ENCODE peak calls at places on chromosomes 13 and 19, in four cellular contexts. One of them, this sample, is unnamed.

GRCh38 chr13:63307239-63307638 is 1891.6 kb upstream of the PCDH20 start:
- DNase-seq in IMR-90: no peak
- DNase-seq in left ventricle myocardium inferior: no peak
- DNase-seq in tibial artery: no peak
- DNase-seq in this sample: no peak

GRCh38 chr13:54972838-54973237 is 1944.2 kb downstream of the OLFM4 start:
- DNase-seq in IMR-90: no peak
- DNase-seq in tibial artery: no peak
- DNase-seq in left ventricle myocardium inferior: no peak
- DNase-seq in this sample: no peak

GRCh38 chr19:35828694-35829301 is 16.2 kb upstream of the PRODH2 start:
- DNase-seq in left ventricle myocardium inferior: peak; percentile 53
- DNase-seq in IMR-90: peak; percentile 67
- DNase-seq in tibial artery: peak; percentile 51
- DNase-seq in this sample: peak; percentile 80

GRCh38 chr19:4035582-4035981 is 28.0 kb downstream of the PIAS4 start:
- DNase-seq in left ventricle myocardium inferior: no peak
- DNase-seq in tibial artery: no peak
- DNase-seq in IMR-90: peak; percentile 15
- DNase-seq in this sample: no peak

GRCh38 chr19:397321-397720 is 11.6 kb downstream of the C2CD4C start:
- DNase-seq in tibial artery: no peak
- DNase-seq in IMR-90: no peak
- DNase-seq in left ventricle myocardium inferior: no peak
- DNase-seq in this sample: no peak

GRCh38 chr13:39038569-39038898 is 278 bp downstream of the NHLRC3 start:
- DNase-seq in tibial artery: no peak
- DNase-seq in IMR-90: no peak
- DNase-seq in left ventricle myocardium inferior: no peak
- DNase-seq in this sample: no peak

GRCh38 chr13:32252812-32253440 is 62.2 kb downstream of the ZAR1L start:
- DNase-seq in IMR-90: no peak
- DNase-seq in tibial artery: no peak
- DNase-seq in left ventricle myocardium inferior: no peak
- DNase-seq in this sample: no peak

GRCh38 chr13:96475103-96475502 is 385.2 kb downstream of the HS6ST3 start:
- DNase-seq in tibial artery: no peak
- DNase-seq in IMR-90: no peak
- DNase-seq in left ventricle myocardium inferior: no peak
- DNase-seq in this sample: no peak

GRCh38 chr13:45333973-45334922 is 6.7 kb downstream of the TPT1 start:
- DNase-seq in tibial artery: no peak
- DNase-seq in IMR-90: peak; percentile 62
- DNase-seq in left ventricle myocardium inferior: no peak
- DNase-seq in this sample: no peak

GRCh38 chr13:55190996-55191395 is 1949.7 kb upstream of the PRR20A start:
- DNase-seq in left ventricle myocardium inferior: no peak
- DNase-seq in tibial artery: no peak
- DNase-seq in IMR-90: no peak
- DNase-seq in this sample: no peak

GRCh38 chr13:99565478-99566124 is 64.3 kb downstream of the TM9SF2 start:
- DNase-seq in left ventricle myocardium inferior: no peak
- DNase-seq in IMR-90: peak; percentile 29
- DNase-seq in tibial artery: no peak
- DNase-seq in this sample: no peak

GRCh38 chr19:36046443-36047050 is 7.5 kb downstream of the THAP8 start:
- DNase-seq in left ventricle myocardium inferior: no peak
- DNase-seq in tibial artery: no peak
- DNase-seq in IMR-90: no peak
- DNase-seq in this sample: no peak

GRCh38 chr19:28841531-28841930 is 371.4 kb downstream of the UQCRFS1 start:
- DNase-seq in tibial artery: no peak
- DNase-seq in IMR-90: no peak
- DNase-seq in left ventricle myocardium inferior: no peak
- DNase-seq in this sample: no peak

GRCh38 chr19:33766623-33767022 is 30.0 kb upstream of the KCTD15 start:
- DNase-seq in left ventricle myocardium inferior: no peak
- DNase-seq in tibial artery: no peak
- DNase-seq in IMR-90: no peak
- DNase-seq in this sample: no peak

GRCh38 chr19:33226550-33227241 is 1.0 kb upstream of the SLC7A10 start:
- DNase-seq in IMR-90: no peak
- DNase-seq in left ventricle myocardium inferior: no peak
- DNase-seq in tibial artery: no peak
- DNase-seq in this sample: no peak

GRCh38 chr19:14949876-14950275 is 8.6 kb downstream of the OR7C2 start:
- DNase-seq in tibial artery: no peak
- DNase-seq in IMR-90: no peak
- DNase-seq in left ventricle myocardium inferior: no peak
- DNase-seq in this sample: no peak

GRCh38 chr19:48696353-48697010 is 711 bp downstream of the FUT2 start:
- DNase-seq in IMR-90: no peak
- DNase-seq in left ventricle myocardium inferior: no peak
- DNase-seq in tibial artery: no peak
- DNase-seq in this sample: peak; percentile 41

GRCh38 chr19:2290441-2291184 is 8.6 kb upstream of the PEAK3 start:
- DNase-seq in IMR-90: no peak
- DNase-seq in tibial artery: no peak
- DNase-seq in left ventricle myocardium inferior: no peak
- DNase-seq in this sample: no peak
- H3K27me3 ChIP-seq in IMR-90: peaks cover 68% of the 10 kb centered on the region
- H3K27me3 ChIP-seq in tibial artery: no peaks in the 10 kb centered on the region
- H3K27me3 ChIP-seq in left ventricle myocardium inferior: peaks cover 90% of the 10 kb centered on the region
- H3K27me3 ChIP-seq in this sample: no peaks in the 10 kb centered on the region

DNA sequence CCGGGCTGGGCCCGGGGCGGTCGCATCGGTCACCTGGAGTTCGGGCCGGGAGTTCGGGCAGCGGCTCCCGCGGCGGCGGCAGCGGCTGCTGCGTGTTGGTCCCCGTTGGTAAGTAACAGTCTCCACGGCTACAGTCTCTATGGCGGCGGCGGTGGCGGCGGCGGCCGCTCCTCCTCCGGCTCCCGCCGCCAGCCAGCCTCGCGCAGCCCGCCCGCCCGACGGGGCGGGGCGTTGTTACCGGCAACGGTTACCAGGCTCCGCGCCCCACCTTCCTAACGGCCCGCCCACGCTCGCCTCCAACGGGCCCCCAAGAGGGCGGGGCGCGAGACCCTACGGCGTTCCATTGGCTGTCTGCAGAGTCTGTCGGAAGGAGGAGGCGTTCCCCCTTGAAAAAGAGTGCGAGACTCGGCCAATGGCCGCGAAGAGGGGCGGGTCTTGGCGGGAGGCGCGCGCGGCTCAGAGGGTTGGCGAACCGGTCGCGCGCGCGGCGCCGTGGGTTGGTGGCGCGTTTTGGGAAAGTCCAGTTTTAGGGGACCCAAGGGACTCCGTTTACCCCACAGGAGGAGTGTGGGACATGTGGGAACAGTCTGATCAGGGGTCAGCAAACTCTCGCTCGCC is at the start of gene RFX2:
- DNase-seq in IMR-90: peak; percentile 98
- DNase-seq in tibial artery: peak; percentile 98
- DNase-seq in left ventricle myocardium inferior: peak; percentile 99
- DNase-seq in this sample: peak; percentile 100
- H3K27me3 ChIP-seq in IMR-90: no peaks in the 10 kb centered on the region
- H3K27me3 ChIP-seq in tibial artery: no peaks in the 10 kb centered on the region
- H3K27me3 ChIP-seq in left ventricle myocardium inferior: no peaks in the 10 kb centered on the region
- H3K27me3 ChIP-seq in this sample: no peaks in the 10 kb centered on the region

DNA sequence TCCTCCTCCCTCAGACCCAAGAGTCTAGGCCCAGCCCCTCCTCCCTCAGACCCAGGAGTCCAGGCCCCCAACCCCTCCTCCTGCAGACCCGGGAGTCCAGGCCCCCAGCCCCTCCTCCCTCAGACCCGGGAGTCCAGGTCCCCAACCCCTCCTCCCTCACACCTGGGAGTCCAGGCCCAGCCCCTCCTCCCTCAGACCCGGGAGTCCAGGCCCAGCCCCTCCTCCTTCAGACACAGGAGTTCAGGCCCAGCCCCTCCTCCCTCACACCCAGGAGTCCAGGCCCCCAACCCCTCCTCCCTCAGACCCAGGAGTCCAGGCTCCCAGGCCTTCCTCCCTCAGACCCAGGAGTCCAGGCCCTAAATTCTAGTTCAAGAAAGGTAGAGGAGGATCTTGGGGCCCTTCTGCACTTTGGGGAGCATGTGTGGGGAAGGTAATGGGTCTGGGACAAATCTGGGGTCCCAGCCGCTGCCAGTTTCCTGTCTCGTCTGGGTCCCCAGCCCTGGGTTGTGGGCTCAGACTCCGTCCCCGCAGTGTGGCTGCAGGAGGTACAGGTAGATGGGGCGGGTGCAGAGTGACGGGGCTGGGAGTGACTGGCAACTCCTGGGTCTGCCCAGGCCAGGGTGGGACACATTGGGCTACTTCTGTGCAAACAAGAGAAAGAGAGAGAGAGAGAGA is 3.2 kb upstream of the TMEM190 start:
- DNase-seq in tibial artery: no peak
- DNase-seq in left ventricle myocardium inferior: no peak
- DNase-seq in IMR-90: no peak
- DNase-seq in this sample: peak; percentile 17
- H3K27me3 ChIP-seq in tibial artery: peaks cover 4% of the 10 kb centered on the region
- H3K27me3 ChIP-seq in left ventricle myocardium inferior: peaks cover 88% of the 10 kb centered on the region
- H3K27me3 ChIP-seq in IMR-90: no peaks in the 10 kb centered on the region
- H3K27me3 ChIP-seq in this sample: no peaks in the 10 kb centered on the region

GRCh38 chr19:29844891-29845575 is 33.2 kb downstream of the CCNE1 start:
- DNase-seq in tibial artery: peak; percentile 90
- DNase-seq in left ventricle myocardium inferior: peak; percentile 93
- DNase-seq in IMR-90: peak; percentile 88
- DNase-seq in this sample: peak; percentile 93

GRCh38 chr19:29841559-29842367 is 30.0 kb downstream of the CCNE1 start:
- DNase-seq in tibial artery: no peak
- DNase-seq in IMR-90: peak; percentile 57
- DNase-seq in left ventricle myocardium inferior: no peak
- DNase-seq in this sample: no peak

GRCh38 chr19:29842471-29843179 is 30.8 kb downstream of the CCNE1 start:
- DNase-seq in IMR-90: no peak
- DNase-seq in left ventricle myocardium inferior: no peak
- DNase-seq in tibial artery: no peak
- DNase-seq in this sample: no peak

GRCh38 chr19:29841209-29841558 is 29.4 kb downstream of the CCNE1 start:
- DNase-seq in left ventricle myocardium inferior: no peak
- DNase-seq in tibial artery: no peak
- DNase-seq in IMR-90: no peak
- DNase-seq in this sample: no peak

GRCh38 chr19:29843180-29844051 is 31.6 kb downstream of the CCNE1 start:
- DNase-seq in left ventricle myocardium inferior: peak; percentile 36
- DNase-seq in IMR-90: no peak
- DNase-seq in tibial artery: peak; percentile 37
- DNase-seq in this sample: peak; percentile 88
- H3K27me3 ChIP-seq in left ventricle myocardium inferior: peaks cover 30% of the 10 kb centered on the region
- H3K27me3 ChIP-seq in IMR-90: peaks cover 14% of the 10 kb centered on the region
- H3K27me3 ChIP-seq in tibial artery: no peaks in the 10 kb centered on the region
- H3K27me3 ChIP-seq in this sample: no peaks in the 10 kb centered on the region

DNA sequence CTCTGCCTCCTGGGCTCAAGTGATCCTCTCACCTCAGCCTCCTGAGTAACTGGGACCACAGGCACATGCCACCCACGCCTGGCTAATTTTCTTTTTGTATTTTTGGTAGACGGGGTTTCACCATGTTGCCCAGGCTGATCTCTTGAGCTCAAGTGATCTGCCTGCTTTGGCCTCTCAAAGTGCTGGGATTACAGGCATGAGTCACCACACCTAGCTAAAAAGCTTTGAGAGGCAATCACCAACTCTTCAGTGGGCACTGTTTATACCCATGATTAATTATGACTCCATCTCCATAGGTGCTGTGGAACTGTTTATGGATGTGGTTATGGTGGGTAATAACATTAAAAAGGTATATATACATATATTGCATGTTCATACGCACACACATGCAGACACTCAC is 7.5 kb upstream of the RBM26 start:
- DNase-seq in IMR-90: no peak
- DNase-seq in left ventricle myocardium inferior: no peak
- DNase-seq in tibial artery: no peak
- DNase-seq in this sample: no peak
- H3K27me3 ChIP-seq in IMR-90: no peaks in the 10 kb centered on the region
- H3K27me3 ChIP-seq in left ventricle myocardium inferior: no peaks in the 10 kb centered on the region
- H3K27me3 ChIP-seq in tibial artery: no peaks in the 10 kb centered on the region
- H3K27me3 ChIP-seq in this sample: no peaks in the 10 kb centered on the region

GRCh38 chr19:13100871-13101589 is 1.6 kb downstream of the LYL1 start:
- DNase-seq in tibial artery: no peak
- DNase-seq in left ventricle myocardium inferior: no peak
- DNase-seq in IMR-90: no peak
- DNase-seq in this sample: peak; percentile 76
- H3K27me3 ChIP-seq in tibial artery: no peaks in the 10 kb centered on the region
- H3K27me3 ChIP-seq in left ventricle myocardium inferior: no peaks in the 10 kb centered on the region
- H3K27me3 ChIP-seq in IMR-90: no peaks in the 10 kb centered on the region
- H3K27me3 ChIP-seq in this sample: no peaks in the 10 kb centered on the region